ENCODE peak calls at places on chromosomes 7 and 10, in seven cellular contexts. One of them, this sample, is unnamed.

GRCh38 chr7:26955516-26955915 is 91.1 kb upstream of the SKAP2 start:
- DNase-seq in heart right ventricle: no peak
- DNase-seq in non-pigmented ciliary epithelial cell: no peak
- DNase-seq in left lobe of liver: no peak
- DNase-seq in ecto neural progenitor cell: no peak
- DNase-seq in iris pigment epithelial cell: no peak
- DNase-seq in thoracic aorta: no peak
- DNase-seq in this sample: no peak

GRCh38 chr7:55420535-55420934 is 55.4 kb downstream of the LANCL2 start:
- DNase-seq in heart right ventricle: no peak
- DNase-seq in non-pigmented ciliary epithelial cell: no peak
- DNase-seq in left lobe of liver: no peak
- DNase-seq in ecto neural progenitor cell: no peak
- DNase-seq in iris pigment epithelial cell: peak; percentile 71
- DNase-seq in thoracic aorta: no peak
- DNase-seq in this sample: no peak

GRCh38 chr7:47283497-47284131 is 298.3 kb downstream of the TNS3 start:
- DNase-seq in heart right ventricle: no peak
- DNase-seq in non-pigmented ciliary epithelial cell: no peak
- DNase-seq in left lobe of liver: no peak
- DNase-seq in ecto neural progenitor cell: no peak
- DNase-seq in iris pigment epithelial cell: no peak
- DNase-seq in thoracic aorta: no peak
- DNase-seq in this sample: peak; percentile 40

GRCh38 chr10:48364659-48365405 is 58.4 kb downstream of the MAPK8 start:
- DNase-seq in heart right ventricle: peak; percentile 28
- DNase-seq in non-pigmented ciliary epithelial cell: peak; percentile 26
- DNase-seq in left lobe of liver: no peak
- DNase-seq in ecto neural progenitor cell: no peak
- DNase-seq in iris pigment epithelial cell: peak; percentile 83
- DNase-seq in thoracic aorta: no peak
- DNase-seq in this sample: no peak

GRCh38 chr7:91940572-91941341 is at the start of gene AKAP9:
- DNase-seq in heart right ventricle: peak; percentile 89
- DNase-seq in non-pigmented ciliary epithelial cell: no peak
- DNase-seq in left lobe of liver: peak; percentile 95
- DNase-seq in ecto neural progenitor cell: peak; percentile 89
- DNase-seq in iris pigment epithelial cell: peak; percentile 84
- DNase-seq in thoracic aorta: peak; percentile 63
- DNase-seq in this sample: peak; percentile 97

GRCh38 chr10:120386896-120387295 is 70.1 kb upstream of the PLPP4 start:
- DNase-seq in heart right ventricle: no peak
- DNase-seq in non-pigmented ciliary epithelial cell: no peak
- DNase-seq in left lobe of liver: no peak
- DNase-seq in ecto neural progenitor cell: no peak
- DNase-seq in iris pigment epithelial cell: peak; percentile 21
- DNase-seq in thoracic aorta: no peak
- DNase-seq in this sample: no peak

GRCh38 chr10:34001087-34001580 is 666.7 kb upstream of the NRP1 start:
- DNase-seq in heart right ventricle: no peak
- DNase-seq in non-pigmented ciliary epithelial cell: no peak
- DNase-seq in left lobe of liver: no peak
- DNase-seq in ecto neural progenitor cell: no peak
- DNase-seq in iris pigment epithelial cell: peak; percentile 27
- DNase-seq in thoracic aorta: no peak
- DNase-seq in this sample: no peak

GRCh38 chr10:30830672-30831230 is 200.9 kb downstream of the ZNF438 start:
- DNase-seq in heart right ventricle: no peak
- DNase-seq in non-pigmented ciliary epithelial cell: no peak
- DNase-seq in left lobe of liver: peak; percentile 30
- DNase-seq in ecto neural progenitor cell: no peak
- DNase-seq in iris pigment epithelial cell: no peak
- DNase-seq in thoracic aorta: no peak
- DNase-seq in this sample: peak; percentile 65

GRCh38 chr10:45063605-45064231 is 63.0 kb downstream of the ZNF22 start:
- DNase-seq in heart right ventricle: no peak
- DNase-seq in non-pigmented ciliary epithelial cell: no peak
- DNase-seq in left lobe of liver: no peak
- DNase-seq in ecto neural progenitor cell: no peak
- DNase-seq in iris pigment epithelial cell: peak; percentile 17
- DNase-seq in thoracic aorta: no peak
- DNase-seq in this sample: peak; percentile 63

GRCh38 chr10:117996709-117997108 is 50.0 kb downstream of the RAB11FIP2 start:
- DNase-seq in heart right ventricle: no peak
- DNase-seq in non-pigmented ciliary epithelial cell: no peak
- DNase-seq in left lobe of liver: no peak
- DNase-seq in ecto neural progenitor cell: no peak
- DNase-seq in iris pigment epithelial cell: no peak
- DNase-seq in thoracic aorta: no peak
- DNase-seq in this sample: no peak

GRCh38 chr10:50421026-50421719 is 169.9 kb upstream of the ASAH2 start:
- DNase-seq in heart right ventricle: peak; percentile 50
- DNase-seq in non-pigmented ciliary epithelial cell: no peak
- DNase-seq in left lobe of liver: no peak
- DNase-seq in ecto neural progenitor cell: no peak
- DNase-seq in iris pigment epithelial cell: peak; percentile 49
- DNase-seq in thoracic aorta: no peak
- DNase-seq in this sample: peak; percentile 33

GRCh38 chr7:55415173-55415778 is 50.1 kb downstream of the LANCL2 start:
- DNase-seq in heart right ventricle: peak; percentile 83
- DNase-seq in non-pigmented ciliary epithelial cell: no peak
- DNase-seq in left lobe of liver: peak; percentile 80
- DNase-seq in ecto neural progenitor cell: peak; percentile 79
- DNase-seq in iris pigment epithelial cell: peak; percentile 67
- DNase-seq in thoracic aorta: peak; percentile 46
- DNase-seq in this sample: peak; percentile 81

GRCh38 chr7:133433165-133433812 is 180.4 kb downstream of the EXOC4 start:
- DNase-seq in heart right ventricle: no peak
- DNase-seq in non-pigmented ciliary epithelial cell: no peak
- DNase-seq in left lobe of liver: no peak
- DNase-seq in ecto neural progenitor cell: no peak
- DNase-seq in iris pigment epithelial cell: no peak
- DNase-seq in thoracic aorta: no peak
- DNase-seq in this sample: no peak

GRCh38 chr7:39741942-39742623 is 118.7 kb downstream of the RALA start:
- DNase-seq in heart right ventricle: no peak
- DNase-seq in non-pigmented ciliary epithelial cell: no peak
- DNase-seq in left lobe of liver: no peak
- DNase-seq in ecto neural progenitor cell: peak; percentile 77
- DNase-seq in iris pigment epithelial cell: peak; percentile 38
- DNase-seq in thoracic aorta: no peak
- DNase-seq in this sample: peak; percentile 85

GRCh38 chr10:48760983-48761382 is 76.3 kb downstream of the WDFY4 start:
- DNase-seq in heart right ventricle: no peak
- DNase-seq in non-pigmented ciliary epithelial cell: no peak
- DNase-seq in left lobe of liver: no peak
- DNase-seq in ecto neural progenitor cell: peak; percentile 5
- DNase-seq in iris pigment epithelial cell: no peak
- DNase-seq in thoracic aorta: no peak
- DNase-seq in this sample: no peak

GRCh38 chr7:2629740-2630681 is 1.8 kb upstream of the TTYH3 start:
- DNase-seq in heart right ventricle: no peak
- DNase-seq in non-pigmented ciliary epithelial cell: no peak
- DNase-seq in left lobe of liver: peak; percentile 94
- DNase-seq in ecto neural progenitor cell: no peak
- DNase-seq in iris pigment epithelial cell: no peak
- DNase-seq in thoracic aorta: no peak
- DNase-seq in this sample: no peak

GRCh38 chr10:1754506-1755177 is 17.3 kb upstream of the ADARB2 start:
- DNase-seq in heart right ventricle: no peak
- DNase-seq in non-pigmented ciliary epithelial cell: no peak
- DNase-seq in left lobe of liver: no peak
- DNase-seq in ecto neural progenitor cell: peak; percentile 59
- DNase-seq in iris pigment epithelial cell: no peak
- DNase-seq in thoracic aorta: no peak
- DNase-seq in this sample: no peak

GRCh38 chr7:111842489-111842888 is 280.2 kb upstream of the IMMP2L start:
- DNase-seq in heart right ventricle: no peak
- DNase-seq in non-pigmented ciliary epithelial cell: no peak
- DNase-seq in left lobe of liver: no peak
- DNase-seq in ecto neural progenitor cell: no peak
- DNase-seq in iris pigment epithelial cell: no peak
- DNase-seq in thoracic aorta: no peak
- DNase-seq in this sample: no peak

GRCh38 chr7:36299882-36300341 is 89.8 kb upstream of the ANLN start:
- DNase-seq in heart right ventricle: no peak
- DNase-seq in non-pigmented ciliary epithelial cell: no peak
- DNase-seq in left lobe of liver: no peak
- DNase-seq in ecto neural progenitor cell: peak; percentile 57
- DNase-seq in iris pigment epithelial cell: no peak
- DNase-seq in thoracic aorta: no peak
- DNase-seq in this sample: no peak

GRCh38 chr7:74203157-74203556 is 6.6 kb upstream of the LAT2 start:
- DNase-seq in heart right ventricle: no peak
- DNase-seq in non-pigmented ciliary epithelial cell: no peak
- DNase-seq in left lobe of liver: no peak
- DNase-seq in ecto neural progenitor cell: no peak
- DNase-seq in iris pigment epithelial cell: peak; percentile 37
- DNase-seq in thoracic aorta: no peak
- DNase-seq in this sample: peak; percentile 47

GRCh38 chr10:91493313-91493712 is 83.2 kb downstream of the HECTD2 start:
- DNase-seq in heart right ventricle: no peak
- DNase-seq in non-pigmented ciliary epithelial cell: no peak
- DNase-seq in left lobe of liver: no peak
- DNase-seq in ecto neural progenitor cell: no peak
- DNase-seq in iris pigment epithelial cell: peak; percentile 64
- DNase-seq in thoracic aorta: no peak
- DNase-seq in this sample: no peak

GRCh38 chr7:138126928-138127327 is 50.7 kb downstream of the AKR1D1 start:
- DNase-seq in heart right ventricle: no peak
- DNase-seq in non-pigmented ciliary epithelial cell: no peak
- DNase-seq in left lobe of liver: no peak
- DNase-seq in ecto neural progenitor cell: no peak
- DNase-seq in iris pigment epithelial cell: no peak
- DNase-seq in thoracic aorta: no peak
- DNase-seq in this sample: no peak

GRCh38 chr7:44963526-44964290 is 15.1 kb downstream of the MYO1G start:
- DNase-seq in heart right ventricle: no peak
- DNase-seq in non-pigmented ciliary epithelial cell: no peak
- DNase-seq in left lobe of liver: peak; percentile 38
- DNase-seq in ecto neural progenitor cell: no peak
- DNase-seq in iris pigment epithelial cell: no peak
- DNase-seq in thoracic aorta: no peak
- DNase-seq in this sample: peak; percentile 73

GRCh38 chr10:97422921-97423420 is 3.0 kb upstream of the PGAM1 start:
- DNase-seq in heart right ventricle: no peak
- DNase-seq in non-pigmented ciliary epithelial cell: no peak
- DNase-seq in left lobe of liver: no peak
- DNase-seq in ecto neural progenitor cell: no peak
- DNase-seq in iris pigment epithelial cell: peak; percentile 96
- DNase-seq in thoracic aorta: no peak
- DNase-seq in this sample: no peak

GRCh38 chr10:775245-776075 is 86.0 kb upstream of the DIP2C start:
- DNase-seq in heart right ventricle: no peak
- DNase-seq in non-pigmented ciliary epithelial cell: no peak
- DNase-seq in left lobe of liver: no peak
- DNase-seq in ecto neural progenitor cell: no peak
- DNase-seq in iris pigment epithelial cell: no peak
- DNase-seq in thoracic aorta: peak; percentile 37
- DNase-seq in this sample: peak; percentile 72

GRCh38 chr10:14087585-14087984 is 243.1 kb downstream of the FRMD4A start:
- DNase-seq in heart right ventricle: no peak
- DNase-seq in non-pigmented ciliary epithelial cell: no peak
- DNase-seq in left lobe of liver: no peak
- DNase-seq in ecto neural progenitor cell: no peak
- DNase-seq in iris pigment epithelial cell: peak; percentile 49
- DNase-seq in thoracic aorta: no peak
- DNase-seq in this sample: no peak

GRCh38 chr7:69126896-69127479 is 471.3 kb upstream of the AUTS2 start:
- DNase-seq in heart right ventricle: no peak
- DNase-seq in non-pigmented ciliary epithelial cell: no peak
- DNase-seq in left lobe of liver: no peak
- DNase-seq in ecto neural progenitor cell: no peak
- DNase-seq in iris pigment epithelial cell: no peak
- DNase-seq in thoracic aorta: no peak
- DNase-seq in this sample: no peak

GRCh38 chr7:80450621-80451308 is 61.1 kb downstream of the GNAT3 start:
- DNase-seq in heart right ventricle: no peak
- DNase-seq in non-pigmented ciliary epithelial cell: no peak
- DNase-seq in left lobe of liver: no peak
- DNase-seq in ecto neural progenitor cell: no peak
- DNase-seq in iris pigment epithelial cell: peak; percentile 90
- DNase-seq in thoracic aorta: no peak
- DNase-seq in this sample: no peak

GRCh38 chr10:82668266-82668665 is 793.3 kb downstream of the NRG3 start:
- DNase-seq in heart right ventricle: no peak
- DNase-seq in non-pigmented ciliary epithelial cell: no peak
- DNase-seq in left lobe of liver: no peak
- DNase-seq in ecto neural progenitor cell: no peak
- DNase-seq in iris pigment epithelial cell: no peak
- DNase-seq in thoracic aorta: no peak
- DNase-seq in this sample: no peak

This sample was measured in lower leg skin.